ENCODE peak calls at places on chromosomes 16 and 17, in seven cellular contexts. E is T-helper 9 cell, R is neural progenitor cell, D is EL, K is midbrain, J is left ventricle myocardium inferior, T is dorsolateral prefrontal cortex. G is an unnamed sample.

GRCh38 chr17:4769628-4770027 is 2.1 kb upstream of the TM4SF5 start:
- DNase-seq in J (no peak), R (no peak), E (no peak), K (no peak), T (no peak), D (peak), G (no peak)

GRCh38 chr17:68398731-68399637 is 58.3 kb downstream of the WIPI1 start:
- DNase-seq in D (peak), R (peak), K (peak), T (no peak), J (peak), E (no peak), G (peak)

GRCh38 chr16:65919116-65919515 is 447.4 kb upstream of the CDH5 start:
- DNase-seq in T (no peak), R (no peak), D (no peak), J (no peak), K (no peak), E (no peak), G (no peak)

GRCh38 chr16:74623214-74623842 is 16.4 kb upstream of the GLG1 start:
- DNase-seq in T (no peak), J (no peak), K (peak), D (peak), E (no peak), R (peak), G (no peak)

GRCh38 chr17:33284022-33284421 is 9.1 kb downstream of the ASIC2 start:
- DNase-seq in E (no peak), T (no peak), D (peak), K (no peak), R (no peak), J (no peak), G (no peak)

GRCh38 chr16:88939814-88940195 is 37.2 kb downstream of the CBFA2T3 start:
- DNase-seq in K (no peak), T (no peak), E (no peak), J (peak), R (no peak), D (no peak), G (no peak)

GRCh38 chr16:72291531-72291981 is 119.6 kb upstream of the PMFBP1 start:
- DNase-seq in K (no peak), J (no peak), E (no peak), T (no peak), D (peak), R (no peak), G (no peak)

GRCh38 chr17:45757431-45758218 is 26.5 kb upstream of the CRHR1 start:
- DNase-seq in J (no peak), T (no peak), D (no peak), R (no peak), E (no peak), K (no peak), G (no peak)

G was measured in aorta.